ENCODE peak calls at places on chromosomes 6 and 20, in eight cellular contexts. Q is GM19239; P is pancreas; Y is CD8-positive, alpha-beta T cell; W is NCI-H524; O is progenitor cell of endocrine pancreas; D is psoas muscle; J is activated naive CD4-positive, alpha-beta T cell treated with anti-CD3 and anti-CD28 coated beads, Interleukin-2, amount 10 ng/mL, durations not matched to agents 7 days and 5 days. M is an unnamed sample.
A peak's percentile ranks its signal among the peaks of the same experiment; 100 is the strongest.

GRCh38 chr20:37502654-37503053 is 18.4 kb upstream of the NNAT start:
- DNase-seq in Q (no peak), P (no peak), Y (no peak), W (no peak), O (no peak), D (no peak), J (no peak), M (no peak)

GRCh38 chr20:50727792-50728485 is 3.4 kb upstream of the PARD6B start:
- DNase-seq in Q (no peak), P (peak; percentile 50), Y (no peak), W (no peak), O (no peak), D (no peak), J (no peak), M (peak; percentile 98)

GRCh38 chr20:37556538-37556937 is 28.9 kb upstream of the BLCAP start:
- DNase-seq in Q (no peak), P (no peak), Y (no peak), W (no peak), O (no peak), D (no peak), J (no peak), M (no peak)

GRCh38 chr6:161393839-161394364 is 120.0 kb upstream of the AGPAT4 start:
- DNase-seq in Q (peak; percentile 59), P (no peak), Y (peak; percentile 54), W (peak; percentile 83), O (no peak), D (no peak), J (peak; percentile 67), M (peak; percentile 68)

GRCh38 chr6:114121913-114122662 is 151.1 kb upstream of the HDAC2 start:
- DNase-seq in Q (no peak), P (no peak), Y (no peak), W (no peak), O (no peak), D (no peak), J (no peak), M (no peak)

GRCh38 chr6:71260205-71260604 is 28.4 kb upstream of the OGFRL1 start:
- DNase-seq in Q (no peak), P (no peak), Y (no peak), W (no peak), O (no peak), D (no peak), J (no peak), M (no peak)

GRCh38 chr20:3177746-3178477 is 4.6 kb upstream of the LZTS3 start:
- DNase-seq in Q (no peak), P (peak; percentile 35), Y (no peak), W (no peak), O (no peak), D (no peak), J (no peak), M (no peak)

GRCh38 chr20:63129376-63129965 is 86.5 kb downstream of the YTHDF1 start:
- DNase-seq in Q (no peak), P (peak; percentile 19), Y (no peak), W (no peak), O (no peak), D (no peak), J (peak; percentile 1), M (no peak)

GRCh38 chr20:15942130-15942529 is 631.1 kb downstream of the KIF16B start:
- DNase-seq in Q (no peak), P (no peak), Y (no peak), W (peak; percentile 34), O (no peak), D (no peak), J (no peak), M (peak; percentile 33)

GRCh38 chr20:58907481-58908137 is 55.1 kb downstream of the GNAS start:
- DNase-seq in Q (peak; percentile 61), P (peak; percentile 70), Y (peak; percentile 70), W (peak; percentile 86), O (no peak), D (peak; percentile 85), J (peak; percentile 70), M (peak; percentile 58)

GRCh38 chr6:74657033-74657432 is 548.8 kb downstream of the COL12A1 start:
- DNase-seq in Q (no peak), P (no peak), Y (no peak), W (no peak), O (no peak), D (no peak), J (no peak), M (no peak)

GRCh38 chr20:18995455-18995854 is 181.9 kb downstream of the SCP2D1 start:
- DNase-seq in Q (no peak), P (no peak), Y (no peak), W (no peak), O (no peak), D (no peak), J (no peak), M (no peak)

M was measured in Caki2.